ENCODE peak calls at places on chromosome 19, in nine cellular contexts. T is fibroblast of lung; I is GM04504; R is T-cell; O is skeletal muscle cell; U is RPMI8226; C is stimulated activated CD4-positive, alpha-beta T cell treated with anti-CD3 and anti-CD28 coated beads, Interleukin-2, amount 100 ng/mL, for 48 hours; W is lower lobe of right lung; L is type B pancreatic cell. N is an unnamed sample.

GRCh38 chr19:927044-927706 is 1.3 kb downstream of the ARID3A start:
- DNase-seq in R (no peak), T (peak), I (no peak), U (no peak), C (no peak), L (peak), W (peak), O (no peak), N (no peak)

GRCh38 chr19:16205205-16206045 is 7.7 kb downstream of the AP1M1 start:
- DNase-seq in T (no peak), O (no peak), R (no peak), W (no peak), I (no peak), U (no peak), L (no peak), C (no peak), N (no peak)

GRCh38 chr19:674282-675151 is 1.7 kb upstream of the FSTL3 start:
- DNase-seq in O (no peak), C (no peak), L (peak), W (no peak), T (no peak), I (no peak), U (no peak), R (no peak), N (no peak)

GRCh38 chr19:2482354-2483038 is 6.6 kb downstream of the GADD45B start:
- DNase-seq in L (no peak), I (no peak), C (no peak), W (no peak), R (no peak), O (no peak), U (no peak), T (no peak), N (no peak)

GRCh38 chr19:2977686-2978466 is 512 bp downstream of the TLE6 start:
- DNase-seq in C (no peak), U (no peak), W (no peak), T (no peak), O (no peak), L (no peak), R (no peak), I (no peak), N (no peak)

GRCh38 chr19:7701654-7702457 is at the start of gene FCER2:
- DNase-seq in U (peak), T (no peak), W (no peak), R (no peak), C (no peak), L (no peak), O (no peak), I (no peak), N (no peak)

GRCh38 chr19:1568320-1569019 is at the start of gene MEX3D:
- DNase-seq in O (no peak), R (peak), C (peak), L (peak), W (peak), I (peak), U (peak), T (peak), N (no peak)

GRCh38 chr19:10113592-10113963 is 2.1 kb downstream of the P2RY11 start:
- DNase-seq in R (no peak), U (peak), O (no peak), C (no peak), W (peak), I (no peak), T (no peak), L (no peak), N (no peak)

GRCh38 chr19:11780431-11781020 is 13.7 kb downstream of the ZNF441 start:
- DNase-seq in T (no peak), C (no peak), R (no peak), O (no peak), U (no peak), I (no peak), W (no peak), L (no peak), N (no peak)